ENCODE peak calls at places on chromosomes 11 and 22, in eight cellular contexts. One of them, this sample, is unnamed.

GRCh38 chr22:37986371-37986770 is 2.0 kb upstream of the SOX10 start:
- DNase-seq in fibroblast of pulmonary artery: no peak
- DNase-seq in testis: no peak
- DNase-seq in ovary: no peak
- DNase-seq in HFF-Myc: no peak
- DNase-seq in AG04450: no peak
- DNase-seq in CD8-positive, alpha-beta T cell: no peak
- DNase-seq in fibroblast of lung: no peak
- DNase-seq in this sample: no peak

GRCh38 chr22:45164217-45165123 is 745 bp downstream of the NUP50 start:
- DNase-seq in fibroblast of pulmonary artery: peak
- DNase-seq in testis: no peak
- DNase-seq in ovary: peak
- DNase-seq in HFF-Myc: no peak
- DNase-seq in AG04450: no peak
- DNase-seq in CD8-positive, alpha-beta T cell: no peak
- DNase-seq in fibroblast of lung: peak
- DNase-seq in this sample: no peak

GRCh38 chr22:26610983-26611382 is 6.8 kb downstream of the CRYBB1 start:
- DNase-seq in fibroblast of pulmonary artery: no peak
- DNase-seq in testis: no peak
- DNase-seq in ovary: no peak
- DNase-seq in HFF-Myc: no peak
- DNase-seq in AG04450: no peak
- DNase-seq in CD8-positive, alpha-beta T cell: no peak
- DNase-seq in fibroblast of lung: no peak
- DNase-seq in this sample: peak

GRCh38 chr11:116114198-116114651 is 610.0 kb upstream of the CADM1 start:
- DNase-seq in fibroblast of pulmonary artery: no peak
- DNase-seq in testis: no peak
- DNase-seq in ovary: no peak
- DNase-seq in HFF-Myc: no peak
- DNase-seq in AG04450: no peak
- DNase-seq in CD8-positive, alpha-beta T cell: no peak
- DNase-seq in fibroblast of lung: no peak
- DNase-seq in this sample: no peak

GRCh38 chr22:25112538-25113253 is 87.0 kb upstream of the CRYBB3 start:
- DNase-seq in fibroblast of pulmonary artery: no peak
- DNase-seq in testis: no peak
- DNase-seq in ovary: no peak
- DNase-seq in HFF-Myc: no peak
- DNase-seq in AG04450: no peak
- DNase-seq in CD8-positive, alpha-beta T cell: no peak
- DNase-seq in fibroblast of lung: no peak
- DNase-seq in this sample: no peak

GRCh38 chr11:82980292-82980691 is 78.8 kb downstream of the DDIAS start:
- DNase-seq in fibroblast of pulmonary artery: peak
- DNase-seq in testis: no peak
- DNase-seq in ovary: no peak
- DNase-seq in HFF-Myc: peak
- DNase-seq in AG04450: peak
- DNase-seq in CD8-positive, alpha-beta T cell: no peak
- DNase-seq in fibroblast of lung: peak
- DNase-seq in this sample: peak

GRCh38 chr11:57249384-57250319 is 12.6 kb upstream of the APLNR start:
- DNase-seq in fibroblast of pulmonary artery: peak
- DNase-seq in testis: peak
- DNase-seq in ovary: peak
- DNase-seq in HFF-Myc: peak
- DNase-seq in AG04450: peak
- DNase-seq in CD8-positive, alpha-beta T cell: peak
- DNase-seq in fibroblast of lung: peak
- DNase-seq in this sample: peak

GRCh38 chr22:22018825-22019658 is 36.5 kb upstream of the TOP3B start:
- DNase-seq in fibroblast of pulmonary artery: no peak
- DNase-seq in testis: no peak
- DNase-seq in ovary: no peak
- DNase-seq in HFF-Myc: no peak
- DNase-seq in AG04450: no peak
- DNase-seq in CD8-positive, alpha-beta T cell: no peak
- DNase-seq in fibroblast of lung: no peak
- DNase-seq in this sample: no peak

GRCh38 chr11:35390737-35391682 is 28.3 kb downstream of the SLC1A2 start:
- DNase-seq in fibroblast of pulmonary artery: peak
- DNase-seq in testis: no peak
- DNase-seq in ovary: no peak
- DNase-seq in HFF-Myc: no peak
- DNase-seq in AG04450: no peak
- DNase-seq in CD8-positive, alpha-beta T cell: no peak
- DNase-seq in fibroblast of lung: peak
- DNase-seq in this sample: peak

GRCh38 chr22:44338906-44339305 is 26.2 kb upstream of the SHISAL1 start:
- DNase-seq in fibroblast of pulmonary artery: no peak
- DNase-seq in testis: no peak
- DNase-seq in ovary: no peak
- DNase-seq in HFF-Myc: no peak
- DNase-seq in AG04450: no peak
- DNase-seq in CD8-positive, alpha-beta T cell: no peak
- DNase-seq in fibroblast of lung: no peak
- DNase-seq in this sample: no peak

GRCh38 chr11:125281831-125282595 is 117.5 kb downstream of the PKNOX2 start:
- DNase-seq in fibroblast of pulmonary artery: no peak
- DNase-seq in testis: no peak
- DNase-seq in ovary: no peak
- DNase-seq in HFF-Myc: no peak
- DNase-seq in AG04450: no peak
- DNase-seq in CD8-positive, alpha-beta T cell: no peak
- DNase-seq in fibroblast of lung: no peak
- DNase-seq in this sample: no peak

GRCh38 chr11:64036081-64037026 is 623 bp downstream of the FLRT1 start:
- DNase-seq in fibroblast of pulmonary artery: peak
- DNase-seq in testis: no peak
- DNase-seq in ovary: peak
- DNase-seq in HFF-Myc: no peak
- DNase-seq in AG04450: no peak
- DNase-seq in CD8-positive, alpha-beta T cell: no peak
- DNase-seq in fibroblast of lung: peak
- DNase-seq in this sample: peak

GRCh38 chr11:115676768-115677167 is 172.6 kb upstream of the CADM1 start:
- DNase-seq in fibroblast of pulmonary artery: no peak
- DNase-seq in testis: no peak
- DNase-seq in ovary: no peak
- DNase-seq in HFF-Myc: peak
- DNase-seq in AG04450: peak
- DNase-seq in CD8-positive, alpha-beta T cell: no peak
- DNase-seq in fibroblast of lung: peak
- DNase-seq in this sample: peak

GRCh38 chr11:94201004-94201465 is 72.4 kb downstream of the PANX1 start:
- DNase-seq in fibroblast of pulmonary artery: no peak
- DNase-seq in testis: no peak
- DNase-seq in ovary: no peak
- DNase-seq in HFF-Myc: peak
- DNase-seq in AG04450: peak
- DNase-seq in CD8-positive, alpha-beta T cell: no peak
- DNase-seq in fibroblast of lung: peak
- DNase-seq in this sample: peak

GRCh38 chr11:78510025-78510596 is 64.6 kb downstream of the NARS2 start:
- DNase-seq in fibroblast of pulmonary artery: no peak
- DNase-seq in testis: no peak
- DNase-seq in ovary: no peak
- DNase-seq in HFF-Myc: no peak
- DNase-seq in AG04450: no peak
- DNase-seq in CD8-positive, alpha-beta T cell: no peak
- DNase-seq in fibroblast of lung: no peak
- DNase-seq in this sample: no peak

GRCh38 chr11:16295592-16295991 is 60.8 kb downstream of the SOX6 start:
- DNase-seq in fibroblast of pulmonary artery: no peak
- DNase-seq in testis: no peak
- DNase-seq in ovary: no peak
- DNase-seq in HFF-Myc: no peak
- DNase-seq in AG04450: no peak
- DNase-seq in CD8-positive, alpha-beta T cell: no peak
- DNase-seq in fibroblast of lung: no peak
- DNase-seq in this sample: no peak

GRCh38 chr11:16293204-16293681 is 63.1 kb downstream of the SOX6 start:
- DNase-seq in fibroblast of pulmonary artery: peak
- DNase-seq in testis: no peak
- DNase-seq in ovary: no peak
- DNase-seq in HFF-Myc: no peak
- DNase-seq in AG04450: peak
- DNase-seq in CD8-positive, alpha-beta T cell: no peak
- DNase-seq in fibroblast of lung: peak
- DNase-seq in this sample: no peak

GRCh38 chr11:16292167-16292859 is 64.0 kb downstream of the SOX6 start:
- DNase-seq in fibroblast of pulmonary artery: no peak
- DNase-seq in testis: no peak
- DNase-seq in ovary: no peak
- DNase-seq in HFF-Myc: no peak
- DNase-seq in AG04450: no peak
- DNase-seq in CD8-positive, alpha-beta T cell: no peak
- DNase-seq in fibroblast of lung: no peak
- DNase-seq in this sample: no peak

GRCh38 chr11:16289541-16289940 is 66.8 kb downstream of the SOX6 start:
- DNase-seq in fibroblast of pulmonary artery: no peak
- DNase-seq in testis: no peak
- DNase-seq in ovary: no peak
- DNase-seq in HFF-Myc: no peak
- DNase-seq in AG04450: no peak
- DNase-seq in CD8-positive, alpha-beta T cell: no peak
- DNase-seq in fibroblast of lung: no peak
- DNase-seq in this sample: no peak

DNA sequence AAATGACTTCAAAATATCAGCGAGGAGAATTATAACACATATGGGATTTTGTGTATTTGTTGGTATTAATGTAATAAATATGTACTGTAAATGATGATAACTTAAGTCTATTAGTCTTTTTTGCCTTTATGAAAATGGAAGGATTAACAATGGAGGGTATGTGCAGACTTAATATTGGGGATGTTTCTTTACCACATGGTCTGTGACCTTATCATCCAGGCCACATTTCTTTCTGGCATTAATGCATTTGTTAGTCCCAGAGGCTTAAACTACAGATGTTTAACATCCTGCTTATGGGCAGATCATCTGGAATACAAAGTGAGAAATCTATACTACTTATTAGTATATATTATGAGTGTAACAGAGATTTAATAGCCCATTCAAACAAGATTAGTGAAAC is 64.6 kb downstream of the SOX6 start:
- DNase-seq in fibroblast of pulmonary artery: no peak
- DNase-seq in testis: no peak
- DNase-seq in ovary: no peak
- DNase-seq in HFF-Myc: no peak
- DNase-seq in AG04450: no peak
- DNase-seq in CD8-positive, alpha-beta T cell: no peak
- DNase-seq in fibroblast of lung: no peak
- DNase-seq in this sample: no peak
- TF ChIP-seq CTCF in fibroblast of pulmonary artery: no peak
- TF ChIP-seq CTCF in testis: no peak
- TF ChIP-seq CTCF in ovary: no peak
- TF ChIP-seq CTCF in HFF-Myc: no peak
- TF ChIP-seq CTCF in AG04450: no peak
- TF ChIP-seq CTCF in CD8-positive, alpha-beta T cell: no peak
- TF ChIP-seq CTCF in fibroblast of lung: no peak
- TF ChIP-seq CTCF in this sample: no peak

GRCh38 chr22:42365942-42366660 is 66.1 kb downstream of the NFAM1 start:
- DNase-seq in fibroblast of pulmonary artery: no peak
- DNase-seq in testis: peak
- DNase-seq in ovary: no peak
- DNase-seq in HFF-Myc: no peak
- DNase-seq in AG04450: no peak
- DNase-seq in CD8-positive, alpha-beta T cell: no peak
- DNase-seq in fibroblast of lung: no peak
- DNase-seq in this sample: no peak

GRCh38 chr22:42366815-42367581 is 65.2 kb downstream of the NFAM1 start:
- DNase-seq in fibroblast of pulmonary artery: no peak
- DNase-seq in testis: peak
- DNase-seq in ovary: no peak
- DNase-seq in HFF-Myc: no peak
- DNase-seq in AG04450: no peak
- DNase-seq in CD8-positive, alpha-beta T cell: no peak
- DNase-seq in fibroblast of lung: no peak
- DNase-seq in this sample: no peak

GRCh38 chr22:42367980-42368378 is 64.2 kb downstream of the NFAM1 start:
- DNase-seq in fibroblast of pulmonary artery: no peak
- DNase-seq in testis: no peak
- DNase-seq in ovary: peak
- DNase-seq in HFF-Myc: no peak
- DNase-seq in AG04450: no peak
- DNase-seq in CD8-positive, alpha-beta T cell: no peak
- DNase-seq in fibroblast of lung: no peak
- DNase-seq in this sample: no peak

GRCh38 chr22:42369250-42370041 is 62.8 kb downstream of the NFAM1 start:
- DNase-seq in fibroblast of pulmonary artery: peak
- DNase-seq in testis: peak
- DNase-seq in ovary: peak
- DNase-seq in HFF-Myc: peak
- DNase-seq in AG04450: peak
- DNase-seq in CD8-positive, alpha-beta T cell: peak
- DNase-seq in fibroblast of lung: peak
- DNase-seq in this sample: peak

GRCh38 chr22:42368379-42369249 is 63.6 kb downstream of the NFAM1 start:
- DNase-seq in fibroblast of pulmonary artery: no peak
- DNase-seq in testis: peak
- DNase-seq in ovary: peak
- DNase-seq in HFF-Myc: no peak
- DNase-seq in AG04450: no peak
- DNase-seq in CD8-positive, alpha-beta T cell: peak
- DNase-seq in fibroblast of lung: no peak
- DNase-seq in this sample: no peak
- H3K4me3 ChIP-seq in fibroblast of pulmonary artery: peak
- H3K4me3 ChIP-seq in testis: peak
- H3K4me3 ChIP-seq in ovary: peak
- H3K4me3 ChIP-seq in HFF-Myc: peak
- H3K4me3 ChIP-seq in AG04450: peak
- H3K4me3 ChIP-seq in CD8-positive, alpha-beta T cell: peak
- H3K4me3 ChIP-seq in fibroblast of lung: peak
- H3K4me3 ChIP-seq in this sample: peak

GRCh38 chr22:31161386-31161785 is 1.4 kb downstream of the RNF185 start:
- DNase-seq in fibroblast of pulmonary artery: no peak
- DNase-seq in testis: no peak
- DNase-seq in ovary: no peak
- DNase-seq in HFF-Myc: no peak
- DNase-seq in AG04450: no peak
- DNase-seq in CD8-positive, alpha-beta T cell: no peak
- DNase-seq in fibroblast of lung: no peak
- DNase-seq in this sample: no peak

GRCh38 chr22:31160328-31160978 is 471 bp downstream of the RNF185 start:
- DNase-seq in fibroblast of pulmonary artery: peak
- DNase-seq in testis: peak
- DNase-seq in ovary: no peak
- DNase-seq in HFF-Myc: no peak
- DNase-seq in AG04450: no peak
- DNase-seq in CD8-positive, alpha-beta T cell: no peak
- DNase-seq in fibroblast of lung: peak
- DNase-seq in this sample: peak

GRCh38 chr22:31162015-31162765 is 2.2 kb downstream of the RNF185 start:
- DNase-seq in fibroblast of pulmonary artery: no peak
- DNase-seq in testis: no peak
- DNase-seq in ovary: no peak
- DNase-seq in HFF-Myc: no peak
- DNase-seq in AG04450: no peak
- DNase-seq in CD8-positive, alpha-beta T cell: no peak
- DNase-seq in fibroblast of lung: no peak
- DNase-seq in this sample: no peak
- TF ChIP-seq CTCF in fibroblast of pulmonary artery: peak
- TF ChIP-seq CTCF in testis: peak
- TF ChIP-seq CTCF in ovary: no peak
- TF ChIP-seq CTCF in HFF-Myc: no peak
- TF ChIP-seq CTCF in AG04450: no peak
- TF ChIP-seq CTCF in CD8-positive, alpha-beta T cell: no peak
- TF ChIP-seq CTCF in fibroblast of lung: no peak
- TF ChIP-seq CTCF in this sample: no peak

GRCh38 chr22:47091241-47091691 is 328.8 kb downstream of the TBC1D22A start:
- DNase-seq in fibroblast of pulmonary artery: no peak
- DNase-seq in testis: peak
- DNase-seq in ovary: no peak
- DNase-seq in HFF-Myc: no peak
- DNase-seq in AG04450: no peak
- DNase-seq in CD8-positive, alpha-beta T cell: no peak
- DNase-seq in fibroblast of lung: no peak
- DNase-seq in this sample: no peak
- H3K4me3 ChIP-seq in fibroblast of pulmonary artery: peak
- H3K4me3 ChIP-seq in testis: peak
- H3K4me3 ChIP-seq in ovary: no peak
- H3K4me3 ChIP-seq in HFF-Myc: peak
- H3K4me3 ChIP-seq in AG04450: peak
- H3K4me3 ChIP-seq in CD8-positive, alpha-beta T cell: no peak
- H3K4me3 ChIP-seq in fibroblast of lung: peak
- H3K4me3 ChIP-seq in this sample: peak